ENCODE peak calls at places on chromosomes 7 and 10, in five cellular contexts. One of them, this sample, is unnamed.

GRCh38 chr7:30028749-30029635 is 780 bp downstream of the PLEKHA8 start:
- DNase-seq in astrocyte of the spinal cord: peak; percentile 28
- DNase-seq in bronchial epithelial cell: peak; percentile 26
- DNase-seq in A549: peak; percentile 39
- DNase-seq in Peyer's patch: peak; percentile 62
- DNase-seq in this sample: peak; percentile 67

GRCh38 chr7:88480901-88481300 is 174.2 kb upstream of the STEAP4 start:
- DNase-seq in astrocyte of the spinal cord: peak; percentile 48
- DNase-seq in bronchial epithelial cell: peak; percentile 9
- DNase-seq in A549: no peak
- DNase-seq in Peyer's patch: no peak
- DNase-seq in this sample: peak; percentile 2

GRCh38 chr7:148566736-148567135 is 23.8 kb upstream of the C7orf33 start:
- DNase-seq in astrocyte of the spinal cord: no peak
- DNase-seq in bronchial epithelial cell: no peak
- DNase-seq in A549: no peak
- DNase-seq in Peyer's patch: no peak
- DNase-seq in this sample: no peak

GRCh38 chr10:97319671-97320479 is 804 bp downstream of the FRAT1 start:
- DNase-seq in astrocyte of the spinal cord: no peak
- DNase-seq in bronchial epithelial cell: peak; percentile 7
- DNase-seq in A549: peak; percentile 60
- DNase-seq in Peyer's patch: peak; percentile 88
- DNase-seq in this sample: no peak

GRCh38 chr7:26293569-26294308 is 2.1 kb downstream of the SNX10 start:
- DNase-seq in astrocyte of the spinal cord: no peak
- DNase-seq in bronchial epithelial cell: no peak
- DNase-seq in A549: no peak
- DNase-seq in Peyer's patch: peak; percentile 67
- DNase-seq in this sample: no peak

GRCh38 chr7:5692845-5693278 is 88.6 kb downstream of the RNF216 start:
- DNase-seq in astrocyte of the spinal cord: peak; percentile 66
- DNase-seq in bronchial epithelial cell: peak; percentile 85
- DNase-seq in A549: peak; percentile 74
- DNase-seq in Peyer's patch: no peak
- DNase-seq in this sample: peak; percentile 63

GRCh38 chr7:152382244-152382643 is 53.6 kb downstream of the KMT2C start:
- DNase-seq in astrocyte of the spinal cord: no peak
- DNase-seq in bronchial epithelial cell: no peak
- DNase-seq in A549: no peak
- DNase-seq in Peyer's patch: no peak
- DNase-seq in this sample: no peak

GRCh38 chr7:69597278-69598076 is 798 bp upstream of the AUTS2 start:
- DNase-seq in astrocyte of the spinal cord: peak; percentile 10
- DNase-seq in bronchial epithelial cell: no peak
- DNase-seq in A549: peak; percentile 30
- DNase-seq in Peyer's patch: peak; percentile 55
- DNase-seq in this sample: peak; percentile 31

GRCh38 chr10:42995537-42995936 is 81.3 kb upstream of the RET start:
- DNase-seq in astrocyte of the spinal cord: no peak
- DNase-seq in bronchial epithelial cell: no peak
- DNase-seq in A549: no peak
- DNase-seq in Peyer's patch: no peak
- DNase-seq in this sample: no peak

GRCh38 chr7:67105382-67105781 is 108.7 kb downstream of the TYW1 start:
- DNase-seq in astrocyte of the spinal cord: peak; percentile 3
- DNase-seq in bronchial epithelial cell: no peak
- DNase-seq in A549: no peak
- DNase-seq in Peyer's patch: no peak
- DNase-seq in this sample: no peak

GRCh38 chr10:677750-678661 is 11.5 kb downstream of the DIP2C start:
- DNase-seq in astrocyte of the spinal cord: no peak
- DNase-seq in bronchial epithelial cell: no peak
- DNase-seq in A549: no peak
- DNase-seq in Peyer's patch: peak; percentile 43
- DNase-seq in this sample: no peak

GRCh38 chr7:123131556-123132345 is 68.0 kb downstream of the SLC13A1 start:
- DNase-seq in astrocyte of the spinal cord: no peak
- DNase-seq in bronchial epithelial cell: no peak
- DNase-seq in A549: no peak
- DNase-seq in Peyer's patch: no peak
- DNase-seq in this sample: no peak

GRCh38 chr10:24929056-24929544 is 23.3 kb downstream of the PRTFDC1 start:
- DNase-seq in astrocyte of the spinal cord: peak; percentile 95
- DNase-seq in bronchial epithelial cell: no peak
- DNase-seq in A549: no peak
- DNase-seq in Peyer's patch: no peak
- DNase-seq in this sample: no peak

GRCh38 chr10:2760736-2761135 is 306.6 kb upstream of the PFKP start:
- DNase-seq in astrocyte of the spinal cord: no peak
- DNase-seq in bronchial epithelial cell: no peak
- DNase-seq in A549: peak; percentile 5
- DNase-seq in Peyer's patch: no peak
- DNase-seq in this sample: no peak

GRCh38 chr7:69699949-69700715 is 101.9 kb downstream of the AUTS2 start:
- DNase-seq in astrocyte of the spinal cord: no peak
- DNase-seq in bronchial epithelial cell: no peak
- DNase-seq in A549: no peak
- DNase-seq in Peyer's patch: no peak
- DNase-seq in this sample: no peak

GRCh38 chr7:77383333-77383740 is 32.8 kb downstream of the GSAP start:
- DNase-seq in astrocyte of the spinal cord: peak; percentile 11
- DNase-seq in bronchial epithelial cell: peak; percentile 43
- DNase-seq in A549: no peak
- DNase-seq in Peyer's patch: no peak
- DNase-seq in this sample: peak; percentile 55

GRCh38 chr10:33927347-33927746 is 592.9 kb upstream of the NRP1 start:
- DNase-seq in astrocyte of the spinal cord: no peak
- DNase-seq in bronchial epithelial cell: peak; percentile 98
- DNase-seq in A549: no peak
- DNase-seq in Peyer's patch: no peak
- DNase-seq in this sample: no peak

GRCh38 chr10:99661370-99661749 is 2.1 kb downstream of the ENTPD7 start:
- DNase-seq in astrocyte of the spinal cord: peak; percentile 66
- DNase-seq in bronchial epithelial cell: peak; percentile 99
- DNase-seq in A549: peak; percentile 44
- DNase-seq in Peyer's patch: peak; percentile 55
- DNase-seq in this sample: peak; percentile 88

GRCh38 chr10:25101466-25101865 is 73.3 kb upstream of the GPR158 start:
- DNase-seq in astrocyte of the spinal cord: no peak
- DNase-seq in bronchial epithelial cell: no peak
- DNase-seq in A549: no peak
- DNase-seq in Peyer's patch: no peak
- DNase-seq in this sample: no peak

GRCh38 chr10:3955954-3956617 is 171.1 kb upstream of the KLF6 start:
- DNase-seq in astrocyte of the spinal cord: no peak
- DNase-seq in bronchial epithelial cell: no peak
- DNase-seq in A549: no peak
- DNase-seq in Peyer's patch: no peak
- DNase-seq in this sample: no peak

GRCh38 chr10:3955493-3955892 is 170.5 kb upstream of the KLF6 start:
- DNase-seq in astrocyte of the spinal cord: peak; percentile 71
- DNase-seq in bronchial epithelial cell: no peak
- DNase-seq in A549: no peak
- DNase-seq in Peyer's patch: no peak
- DNase-seq in this sample: no peak

GRCh38 chr10:3950676-3951275 is 165.8 kb upstream of the KLF6 start:
- DNase-seq in astrocyte of the spinal cord: no peak
- DNase-seq in bronchial epithelial cell: no peak
- DNase-seq in A549: no peak
- DNase-seq in Peyer's patch: no peak
- DNase-seq in this sample: no peak

GRCh38 chr10:3951993-3952392 is 167.0 kb upstream of the KLF6 start:
- DNase-seq in astrocyte of the spinal cord: no peak
- DNase-seq in bronchial epithelial cell: no peak
- DNase-seq in A549: no peak
- DNase-seq in Peyer's patch: no peak
- DNase-seq in this sample: no peak

GRCh38 chr10:3954615-3955014 is 169.6 kb upstream of the KLF6 start:
- DNase-seq in astrocyte of the spinal cord: no peak
- DNase-seq in bronchial epithelial cell: no peak
- DNase-seq in A549: no peak
- DNase-seq in Peyer's patch: no peak
- DNase-seq in this sample: no peak
- H3K4me3 ChIP-seq in astrocyte of the spinal cord: no peak overlapping the region
- H3K4me3 ChIP-seq in bronchial epithelial cell: no peak overlapping the region
- H3K4me3 ChIP-seq in A549: no peak overlapping the region
- H3K4me3 ChIP-seq in Peyer's patch: no peak overlapping the region
- H3K4me3 ChIP-seq in this sample: no peak overlapping the region

DNA sequence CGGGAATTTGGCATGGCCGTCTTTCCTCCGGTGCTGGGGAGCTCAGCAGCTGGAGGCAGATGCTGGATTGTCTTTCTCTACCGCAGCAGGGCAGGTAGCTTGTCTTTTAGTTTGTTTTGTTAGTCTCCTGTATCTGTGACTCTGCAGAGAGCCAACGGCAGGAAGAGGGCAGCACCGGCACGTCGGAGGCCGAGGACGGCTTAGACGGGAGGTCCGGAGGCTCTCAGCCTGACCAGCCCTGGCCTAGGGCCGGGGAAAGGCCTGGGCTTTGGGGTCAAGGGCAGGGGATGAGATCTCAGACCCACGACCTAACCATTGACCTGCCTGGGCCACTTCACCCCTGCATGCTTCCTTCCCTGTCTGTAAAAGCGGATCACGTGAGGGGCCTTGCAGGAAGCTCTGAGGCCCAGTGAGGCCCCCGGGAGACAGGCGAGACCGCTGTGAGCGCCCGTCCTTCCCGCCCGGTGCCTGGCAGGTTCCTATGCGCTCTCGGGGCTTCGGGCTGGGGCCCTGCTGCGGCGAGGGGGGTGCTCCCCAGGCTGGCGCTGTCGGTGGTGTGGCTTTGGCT is 72.7 kb downstream of the LHPP start:
- DNase-seq in astrocyte of the spinal cord: no peak
- DNase-seq in bronchial epithelial cell: no peak
- DNase-seq in A549: no peak
- DNase-seq in Peyer's patch: peak; percentile 81
- DNase-seq in this sample: no peak
- TF ChIP-seq CTCF in astrocyte of the spinal cord: peak; percentile 48
- TF ChIP-seq CTCF in bronchial epithelial cell: peak; percentile 22
- TF ChIP-seq CTCF in A549: no peak
- TF ChIP-seq CTCF in Peyer's patch: no peak
- TF ChIP-seq CTCF in this sample: peak; percentile 49

DNA sequence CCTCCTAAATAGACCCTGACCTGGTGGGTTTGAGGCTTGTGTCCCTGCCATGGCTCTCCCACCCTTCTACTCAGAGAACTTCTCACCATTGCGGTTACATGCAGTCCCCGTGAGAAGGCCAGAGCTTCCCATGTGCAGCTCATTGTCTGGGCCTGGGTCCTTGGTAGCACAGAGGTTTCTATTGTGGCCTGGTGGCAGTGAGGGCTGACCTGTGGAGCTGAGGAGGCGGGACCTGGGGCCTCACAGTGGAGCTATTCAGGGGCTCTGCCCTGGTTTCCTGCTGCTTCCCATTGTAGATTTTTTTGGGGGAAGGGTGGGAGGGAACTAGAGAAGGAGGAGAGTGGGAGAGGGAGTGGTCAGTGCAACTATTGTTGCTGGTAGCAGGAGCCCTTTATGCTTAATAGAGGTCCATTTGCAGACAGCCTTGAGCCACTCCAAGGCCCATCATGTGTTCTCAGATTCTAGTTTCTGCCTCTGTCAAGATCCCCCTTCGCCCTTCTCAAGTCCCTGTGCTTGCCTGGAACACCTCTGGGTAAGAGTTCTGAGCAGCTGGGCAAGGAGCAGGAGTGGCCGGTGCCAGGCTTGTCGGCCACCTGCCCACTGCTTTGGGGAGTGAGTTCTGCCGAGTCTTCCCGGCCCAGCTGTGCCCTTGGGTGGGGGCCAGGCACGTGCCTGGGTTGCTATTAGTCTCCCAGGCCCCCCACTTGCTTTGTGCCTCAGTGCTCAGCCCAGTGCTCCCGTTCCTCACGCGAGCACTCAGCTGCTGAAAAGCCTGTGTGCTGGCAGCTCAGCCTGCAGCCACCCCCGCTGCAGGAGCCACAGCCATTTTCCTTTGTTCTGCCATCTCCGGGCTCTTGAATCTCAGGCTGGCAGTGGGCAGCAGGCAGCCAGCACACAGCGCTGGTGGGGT is 10.7 kb downstream of the TSPAN14 start:
- DNase-seq in astrocyte of the spinal cord: peak; percentile 41
- DNase-seq in bronchial epithelial cell: no peak
- DNase-seq in A549: no peak
- DNase-seq in Peyer's patch: peak; percentile 50
- DNase-seq in this sample: peak; percentile 59
- H3K4me3 ChIP-seq in astrocyte of the spinal cord: no peak overlapping the region
- H3K4me3 ChIP-seq in bronchial epithelial cell: no peak overlapping the region
- H3K4me3 ChIP-seq in A549: no peak overlapping the region
- H3K4me3 ChIP-seq in Peyer's patch: peak overlapping the region; percentile 12
- H3K4me3 ChIP-seq in this sample: peak overlapping the region; percentile 22

GRCh38 chr10:106173838-106174237 is 990.7 kb downstream of the SORCS1 start:
- DNase-seq in astrocyte of the spinal cord: no peak
- DNase-seq in bronchial epithelial cell: no peak
- DNase-seq in A549: no peak
- DNase-seq in Peyer's patch: no peak
- DNase-seq in this sample: no peak

GRCh38 chr10:106181491-106181890 is 983.0 kb downstream of the SORCS1 start:
- DNase-seq in astrocyte of the spinal cord: peak; percentile 3
- DNase-seq in bronchial epithelial cell: no peak
- DNase-seq in A549: no peak
- DNase-seq in Peyer's patch: no peak
- DNase-seq in this sample: peak; percentile 56

DNA sequence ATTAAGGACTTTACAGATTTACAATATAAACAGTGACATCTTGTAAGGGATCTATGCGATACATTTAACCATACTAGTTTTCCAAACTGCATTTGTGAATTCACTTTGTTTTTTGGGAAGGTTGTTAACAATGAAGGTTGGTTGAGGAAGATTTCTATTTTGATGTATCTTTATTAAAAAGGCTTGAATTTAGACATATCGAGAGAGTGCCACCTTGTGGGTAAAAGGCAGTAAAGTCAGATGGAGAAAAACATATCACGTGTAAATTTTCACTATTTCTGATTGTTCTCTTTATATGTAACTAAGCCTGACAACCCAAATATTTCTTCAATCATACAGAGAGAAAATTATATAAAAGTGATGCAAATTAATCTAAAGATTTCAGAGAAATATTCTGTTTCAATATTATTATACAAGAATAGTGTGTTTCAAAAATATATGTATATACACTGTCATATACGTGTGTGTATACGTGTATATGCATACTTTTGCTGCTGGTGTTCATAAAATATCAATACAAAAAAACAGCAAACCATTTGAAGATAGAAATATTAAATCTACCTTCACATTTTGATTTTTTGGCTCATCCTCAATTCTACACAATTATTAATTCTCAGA is 988.6 kb downstream of the SORCS1 start:
- DNase-seq in astrocyte of the spinal cord: peak; percentile 38
- DNase-seq in bronchial epithelial cell: peak; percentile 36
- DNase-seq in A549: peak; percentile 12
- DNase-seq in Peyer's patch: no peak
- DNase-seq in this sample: peak; percentile 54
- TF ChIP-seq CTCF in astrocyte of the spinal cord: peak; percentile 59
- TF ChIP-seq CTCF in bronchial epithelial cell: peak; percentile 32
- TF ChIP-seq CTCF in A549: peak; percentile 16
- TF ChIP-seq CTCF in Peyer's patch: peak; percentile 44
- TF ChIP-seq CTCF in this sample: peak; percentile 46

GRCh38 chr7:38905026-38905759 is 3.8 kb downstream of the VPS41 start:
- DNase-seq in astrocyte of the spinal cord: no peak
- DNase-seq in bronchial epithelial cell: no peak
- DNase-seq in A549: no peak
- DNase-seq in Peyer's patch: no peak
- DNase-seq in this sample: no peak
- H3K4me3 ChIP-seq in astrocyte of the spinal cord: no peak overlapping the region
- H3K4me3 ChIP-seq in bronchial epithelial cell: no peak overlapping the region
- H3K4me3 ChIP-seq in A549: no peak overlapping the region
- H3K4me3 ChIP-seq in Peyer's patch: no peak overlapping the region
- H3K4me3 ChIP-seq in this sample: no peak overlapping the region